ENCODE peak calls at places on chromosomes 7 and 10, in nine cellular contexts. One of them, this sample, is unnamed. For H3K27me3, the result is how much of the 10 kb centered on the place peaks cover.

GRCh38 chr7:99737726-99738125 is 2.7 kb upstream of the CYP3A7 start:
- DNase-seq in HepG2: no peak
- DNase-seq in esophagus muscularis mucosa: no peak
- DNase-seq in H1: no peak
- DNase-seq in suprapubic skin: no peak
- DNase-seq in sigmoid colon: no peak
- DNase-seq in stomach: no peak
- DNase-seq in transverse colon: no peak
- DNase-seq in ovary: no peak
- DNase-seq in this sample: no peak

GRCh38 chr7:81447351-81447952 is 322.4 kb downstream of the HGF start:
- DNase-seq in esophagus muscularis mucosa: no peak
- DNase-seq in HepG2: peak
- DNase-seq in transverse colon: peak
- DNase-seq in sigmoid colon: no peak
- DNase-seq in ovary: no peak
- DNase-seq in H1: no peak
- DNase-seq in suprapubic skin: no peak
- DNase-seq in stomach: no peak
- DNase-seq in this sample: peak

GRCh38 chr10:123007558-123008378 is 827 bp downstream of the IKZF5 start:
- DNase-seq in stomach: peak
- DNase-seq in HepG2: peak
- DNase-seq in transverse colon: peak
- DNase-seq in sigmoid colon: peak
- DNase-seq in H1: no peak
- DNase-seq in ovary: peak
- DNase-seq in suprapubic skin: no peak
- DNase-seq in esophagus muscularis mucosa: no peak
- DNase-seq in this sample: peak

GRCh38 chr10:132331259-132331955 is 586 bp upstream of the LRRC27 start:
- DNase-seq in ovary: no peak
- DNase-seq in HepG2: no peak
- DNase-seq in esophagus muscularis mucosa: no peak
- DNase-seq in suprapubic skin: no peak
- DNase-seq in transverse colon: no peak
- DNase-seq in H1: no peak
- DNase-seq in sigmoid colon: no peak
- DNase-seq in stomach: no peak
- DNase-seq in this sample: no peak

GRCh38 chr7:140211698-140212097 is 34.9 kb upstream of the KDM7A start:
- DNase-seq in suprapubic skin: no peak
- DNase-seq in esophagus muscularis mucosa: no peak
- DNase-seq in HepG2: no peak
- DNase-seq in H1: no peak
- DNase-seq in ovary: no peak
- DNase-seq in transverse colon: no peak
- DNase-seq in stomach: no peak
- DNase-seq in sigmoid colon: no peak
- DNase-seq in this sample: no peak

GRCh38 chr7:90383422-90383821 is 19.8 kb upstream of the CLDN12 start:
- DNase-seq in H1: no peak
- DNase-seq in stomach: no peak
- DNase-seq in transverse colon: no peak
- DNase-seq in esophagus muscularis mucosa: no peak
- DNase-seq in suprapubic skin: no peak
- DNase-seq in sigmoid colon: no peak
- DNase-seq in ovary: no peak
- DNase-seq in HepG2: no peak
- DNase-seq in this sample: no peak

GRCh38 chr10:58785354-58785753 is 272.7 kb downstream of the BICC1 start:
- DNase-seq in stomach: no peak
- DNase-seq in ovary: no peak
- DNase-seq in esophagus muscularis mucosa: no peak
- DNase-seq in transverse colon: no peak
- DNase-seq in sigmoid colon: no peak
- DNase-seq in suprapubic skin: no peak
- DNase-seq in H1: no peak
- DNase-seq in HepG2: no peak
- DNase-seq in this sample: no peak

GRCh38 chr10:43407576-43408330 is 1.2 kb downstream of the HNRNPF start:
- DNase-seq in ovary: peak
- DNase-seq in sigmoid colon: peak
- DNase-seq in H1: peak
- DNase-seq in HepG2: peak
- DNase-seq in suprapubic skin: peak
- DNase-seq in esophagus muscularis mucosa: peak
- DNase-seq in stomach: peak
- DNase-seq in transverse colon: peak
- DNase-seq in this sample: peak

GRCh38 chr7:27134392-27134791 is 3.8 kb upstream of the HOXA4 start:
- DNase-seq in sigmoid colon: peak
- DNase-seq in stomach: no peak
- DNase-seq in esophagus muscularis mucosa: no peak
- DNase-seq in suprapubic skin: no peak
- DNase-seq in transverse colon: peak
- DNase-seq in ovary: no peak
- DNase-seq in HepG2: peak
- DNase-seq in H1: no peak
- DNase-seq in this sample: peak

GRCh38 chr7:139714163-139714901 is 63.5 kb downstream of the HIPK2 start:
- DNase-seq in stomach: peak
- DNase-seq in transverse colon: peak
- DNase-seq in sigmoid colon: no peak
- DNase-seq in HepG2: no peak
- DNase-seq in ovary: no peak
- DNase-seq in esophagus muscularis mucosa: no peak
- DNase-seq in H1: no peak
- DNase-seq in suprapubic skin: no peak
- DNase-seq in this sample: no peak

GRCh38 chr7:93569189-93569588 is 5.3 kb downstream of the CALCR start:
- DNase-seq in stomach: no peak
- DNase-seq in HepG2: no peak
- DNase-seq in sigmoid colon: no peak
- DNase-seq in transverse colon: no peak
- DNase-seq in H1: no peak
- DNase-seq in esophagus muscularis mucosa: no peak
- DNase-seq in ovary: no peak
- DNase-seq in suprapubic skin: no peak
- DNase-seq in this sample: no peak

GRCh38 chr7:21142081-21142480 is 285.8 kb upstream of the SP4 start:
- DNase-seq in H1: no peak
- DNase-seq in transverse colon: no peak
- DNase-seq in stomach: no peak
- DNase-seq in suprapubic skin: no peak
- DNase-seq in HepG2: no peak
- DNase-seq in esophagus muscularis mucosa: no peak
- DNase-seq in ovary: no peak
- DNase-seq in sigmoid colon: no peak
- DNase-seq in this sample: no peak

GRCh38 chr7:73870041-73870492 is 9.1 kb downstream of the TMEM270 start:
- DNase-seq in suprapubic skin: no peak
- DNase-seq in ovary: peak
- DNase-seq in esophagus muscularis mucosa: no peak
- DNase-seq in transverse colon: no peak
- DNase-seq in stomach: no peak
- DNase-seq in H1: peak
- DNase-seq in sigmoid colon: peak
- DNase-seq in HepG2: peak
- DNase-seq in this sample: no peak

GRCh38 chr7:73864981-73865711 is 4.2 kb downstream of the TMEM270 start:
- DNase-seq in stomach: no peak
- DNase-seq in ovary: no peak
- DNase-seq in esophagus muscularis mucosa: no peak
- DNase-seq in sigmoid colon: no peak
- DNase-seq in H1: no peak
- DNase-seq in transverse colon: no peak
- DNase-seq in HepG2: no peak
- DNase-seq in suprapubic skin: no peak
- DNase-seq in this sample: no peak

GRCh38 chr7:73866446-73866767 is 5.4 kb downstream of the TMEM270 start:
- DNase-seq in esophagus muscularis mucosa: no peak
- DNase-seq in ovary: no peak
- DNase-seq in stomach: no peak
- DNase-seq in HepG2: no peak
- DNase-seq in sigmoid colon: no peak
- DNase-seq in H1: no peak
- DNase-seq in suprapubic skin: no peak
- DNase-seq in transverse colon: no peak
- DNase-seq in this sample: no peak

GRCh38 chr7:73869011-73869785 is 8.2 kb downstream of the TMEM270 start:
- DNase-seq in HepG2: no peak
- DNase-seq in stomach: no peak
- DNase-seq in sigmoid colon: no peak
- DNase-seq in transverse colon: no peak
- DNase-seq in ovary: no peak
- DNase-seq in suprapubic skin: no peak
- DNase-seq in H1: no peak
- DNase-seq in esophagus muscularis mucosa: no peak
- DNase-seq in this sample: no peak

GRCh38 chr7:73865738-73866445 is 4.9 kb downstream of the TMEM270 start:
- DNase-seq in sigmoid colon: no peak
- DNase-seq in HepG2: peak
- DNase-seq in transverse colon: peak
- DNase-seq in ovary: no peak
- DNase-seq in stomach: peak
- DNase-seq in suprapubic skin: no peak
- DNase-seq in H1: peak
- DNase-seq in esophagus muscularis mucosa: no peak
- DNase-seq in this sample: no peak
- TF ChIP-seq CTCF in sigmoid colon: peak
- TF ChIP-seq CTCF in HepG2: peak
- TF ChIP-seq CTCF in transverse colon: peak
- TF ChIP-seq CTCF in ovary: peak
- TF ChIP-seq CTCF in stomach: peak
- TF ChIP-seq CTCF in suprapubic skin: peak
- TF ChIP-seq CTCF in H1: peak
- TF ChIP-seq CTCF in esophagus muscularis mucosa: peak
- TF ChIP-seq CTCF in this sample: peak

GRCh38 chr10:71188201-71188600 is 24.2 kb upstream of the UNC5B start:
- DNase-seq in suprapubic skin: no peak
- DNase-seq in sigmoid colon: no peak
- DNase-seq in ovary: peak
- DNase-seq in transverse colon: no peak
- DNase-seq in esophagus muscularis mucosa: no peak
- DNase-seq in stomach: no peak
- DNase-seq in H1: no peak
- DNase-seq in HepG2: no peak
- DNase-seq in this sample: no peak
- H3K27me3 ChIP-seq in suprapubic skin: under half
- H3K27me3 ChIP-seq in sigmoid colon: under half
- H3K27me3 ChIP-seq in ovary: under half
- H3K27me3 ChIP-seq in transverse colon: under half
- H3K27me3 ChIP-seq in esophagus muscularis mucosa: under half
- H3K27me3 ChIP-seq in stomach: under half
- H3K27me3 ChIP-seq in H1: under half
- H3K27me3 ChIP-seq in HepG2: under half
- H3K27me3 ChIP-seq in this sample: under half

GRCh38 chr10:102468683-102469082 is 17.3 kb upstream of the C10orf95 start:
- DNase-seq in H1: no peak
- DNase-seq in ovary: no peak
- DNase-seq in suprapubic skin: no peak
- DNase-seq in sigmoid colon: no peak
- DNase-seq in transverse colon: no peak
- DNase-seq in stomach: no peak
- DNase-seq in HepG2: no peak
- DNase-seq in esophagus muscularis mucosa: no peak
- DNase-seq in this sample: no peak
- TF ChIP-seq EP300 in H1: no peak
- TF ChIP-seq EP300 in ovary: no peak
- TF ChIP-seq EP300 in suprapubic skin: no peak
- TF ChIP-seq EP300 in sigmoid colon: no peak
- TF ChIP-seq EP300 in transverse colon: no peak
- TF ChIP-seq EP300 in stomach: no peak
- TF ChIP-seq EP300 in HepG2: no peak
- TF ChIP-seq EP300 in esophagus muscularis mucosa: no peak
- TF ChIP-seq EP300 in this sample: no peak

GRCh38 chr10:29656451-29656992 is 21.8 kb upstream of the SVIL start:
- DNase-seq in suprapubic skin: no peak
- DNase-seq in transverse colon: no peak
- DNase-seq in stomach: no peak
- DNase-seq in sigmoid colon: no peak
- DNase-seq in HepG2: no peak
- DNase-seq in ovary: no peak
- DNase-seq in H1: no peak
- DNase-seq in esophagus muscularis mucosa: no peak
- DNase-seq in this sample: no peak

GRCh38 chr10:29659770-29660097 is 25.0 kb upstream of the SVIL start:
- DNase-seq in H1: no peak
- DNase-seq in HepG2: no peak
- DNase-seq in ovary: no peak
- DNase-seq in esophagus muscularis mucosa: no peak
- DNase-seq in sigmoid colon: no peak
- DNase-seq in transverse colon: no peak
- DNase-seq in suprapubic skin: no peak
- DNase-seq in stomach: no peak
- DNase-seq in this sample: no peak

GRCh38 chr10:29657719-29658274 is 23.0 kb upstream of the SVIL start:
- DNase-seq in esophagus muscularis mucosa: no peak
- DNase-seq in stomach: no peak
- DNase-seq in sigmoid colon: no peak
- DNase-seq in ovary: no peak
- DNase-seq in transverse colon: no peak
- DNase-seq in suprapubic skin: no peak
- DNase-seq in H1: no peak
- DNase-seq in HepG2: no peak
- DNase-seq in this sample: no peak

GRCh38 chr10:29663718-29664117 is 28.9 kb upstream of the SVIL start:
- DNase-seq in H1: no peak
- DNase-seq in transverse colon: no peak
- DNase-seq in suprapubic skin: no peak
- DNase-seq in stomach: no peak
- DNase-seq in HepG2: no peak
- DNase-seq in sigmoid colon: no peak
- DNase-seq in esophagus muscularis mucosa: no peak
- DNase-seq in ovary: no peak
- DNase-seq in this sample: no peak

DNA sequence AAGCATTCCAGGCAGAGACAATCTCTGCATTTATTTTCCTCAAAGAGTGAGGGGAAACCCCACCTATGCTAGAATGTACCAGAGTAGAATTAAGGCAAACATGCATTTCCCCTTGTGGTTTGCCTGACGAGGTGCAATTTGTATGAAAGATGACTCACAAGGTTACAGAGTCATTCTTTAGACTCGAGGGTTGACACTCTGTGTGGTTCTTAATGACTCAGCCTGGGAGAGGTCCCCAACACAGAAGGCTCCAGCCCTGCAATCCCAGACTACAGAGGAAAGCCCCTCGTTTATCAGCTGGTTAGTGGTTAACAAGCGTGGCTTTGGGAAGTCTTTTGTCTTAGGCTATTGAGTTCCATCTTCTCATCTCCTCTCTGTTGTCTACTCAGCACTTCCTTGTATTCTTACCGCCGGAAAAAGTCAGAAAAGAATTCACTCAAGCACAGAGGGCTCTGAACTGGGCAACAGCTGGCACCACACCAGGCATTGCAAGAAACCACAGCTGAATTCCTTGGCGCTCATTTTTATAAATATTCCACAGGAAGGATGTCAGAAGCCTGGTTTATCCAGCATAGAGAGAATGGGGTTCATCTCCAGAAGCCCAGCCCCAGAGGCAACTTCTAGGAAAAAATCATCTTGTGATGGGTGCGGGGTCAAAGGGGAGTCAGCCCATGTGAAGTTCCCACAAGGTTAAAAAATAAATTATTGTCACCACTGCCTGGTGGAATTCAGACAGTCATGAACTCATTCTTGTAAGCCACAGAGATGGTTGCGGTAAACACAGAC is 24.4 kb upstream of the SVIL start:
- DNase-seq in ovary: peak
- DNase-seq in H1: no peak
- DNase-seq in HepG2: peak
- DNase-seq in esophagus muscularis mucosa: no peak
- DNase-seq in transverse colon: peak
- DNase-seq in stomach: peak
- DNase-seq in sigmoid colon: peak
- DNase-seq in suprapubic skin: no peak
- DNase-seq in this sample: no peak
- TF ChIP-seq CTCF in ovary: peak
- TF ChIP-seq CTCF in H1: no peak
- TF ChIP-seq CTCF in HepG2: no peak
- TF ChIP-seq CTCF in esophagus muscularis mucosa: peak
- TF ChIP-seq CTCF in transverse colon: peak
- TF ChIP-seq CTCF in stomach: peak
- TF ChIP-seq CTCF in sigmoid colon: no peak
- TF ChIP-seq CTCF in suprapubic skin: peak
- TF ChIP-seq CTCF in this sample: no peak